ENCODE peak calls at places on chromosomes 1 and 21, in four cellular contexts. I is HEK293T, R is K562, J is HepG2. H is an unnamed sample.

GRCh38 chr1:97202481-97202880 is 480.9 kb downstream of the PTBP2 start:
- DNase-seq in I (no peak), R (no peak), J (no peak), H (peak)

GRCh38 chr21:34730756-34731445 is 62.1 kb downstream of the CLIC6 start:
- DNase-seq in I (no peak), R (no peak), J (no peak), H (no peak)

GRCh38 chr1:234505774-234506114 is 26.8 kb upstream of the TARBP1 start:
- DNase-seq in I (no peak), R (no peak), J (no peak), H (no peak)

GRCh38 chr1:54278941-54279422 is 79.0 kb downstream of the MRPL37 start:
- DNase-seq in I (no peak), R (no peak), J (no peak), H (no peak)

GRCh38 chr1:161382214-161383019 is 14.7 kb upstream of the CFAP126 start:
- DNase-seq in I (peak), R (peak), J (peak), H (no peak)

GRCh38 chr21:18443686-18444085 is 40.1 kb upstream of the TMPRSS15 start:
- DNase-seq in I (no peak), R (no peak), J (no peak), H (no peak)

GRCh38 chr1:100896481-100896982 is 642 bp downstream of the SLC30A7 start:
- DNase-seq in I (peak), R (peak), J (peak), H (no peak)

GRCh38 chr1:203127672-203128611 is at the start of gene ADORA1:
- DNase-seq in I (peak), R (no peak), J (peak), H (peak)

GRCh38 chr1:213127074-213127473 is 76.0 kb downstream of the RPS6KC1 start:
- DNase-seq in I (no peak), R (no peak), J (no peak), H (no peak)

GRCh38 chr1:29713857-29714256 is 477.5 kb downstream of the PTPRU start:
- DNase-seq in I (no peak), R (no peak), J (no peak), H (no peak)

GRCh38 chr1:25927541-25928265 is 21.5 kb upstream of the STMN1 start:
- DNase-seq in I (no peak), R (peak), J (no peak), H (peak)
- TF ChIP-seq ELF4 in I (no peak), R (no peak), J (no peak), H (no peak)

GRCh38 chr1:205497351-205497750 is 7.1 kb upstream of the CDK18 start:
- DNase-seq in I (no peak), R (no peak), J (no peak), H (no peak)
- TF ChIP-seq ELF4 in I (no peak), R (no peak), J (no peak), H (no peak)

DNA sequence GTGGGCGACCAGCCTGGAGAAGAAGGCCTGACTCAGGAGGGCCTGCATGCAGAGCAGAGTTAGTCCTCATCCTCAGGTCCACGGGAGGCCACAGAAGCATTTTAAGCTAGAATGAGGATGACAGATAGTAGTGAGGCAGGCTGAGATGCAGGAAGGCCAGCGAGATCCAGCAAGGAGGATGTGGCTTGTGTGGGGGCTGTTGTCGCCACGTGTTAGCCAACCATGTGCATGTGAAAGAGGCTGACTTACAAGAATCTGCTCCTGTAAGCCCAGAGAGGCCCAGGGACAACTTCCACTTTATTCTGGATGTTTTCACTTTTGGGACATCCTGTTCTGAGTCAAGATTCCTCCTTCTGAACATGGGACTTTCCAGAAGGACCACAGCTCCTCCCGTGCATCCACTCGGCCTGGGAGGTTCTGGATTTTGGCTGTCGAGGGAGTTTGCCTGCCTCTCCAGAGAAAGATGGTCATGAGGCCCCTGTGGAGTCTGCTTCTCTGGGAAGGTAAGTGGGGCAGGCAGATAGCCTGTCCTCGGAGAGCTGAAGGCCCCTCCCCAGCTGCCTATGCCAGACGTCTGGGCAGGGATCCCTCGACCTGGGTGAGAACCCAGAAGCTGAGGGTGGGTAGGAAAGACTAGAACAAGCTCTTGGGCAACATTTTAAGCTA is at the start of gene SLAMF8:
- DNase-seq in I (no peak), R (no peak), J (no peak), H (no peak)
- TF ChIP-seq ELF4 in I (no peak), R (no peak), J (no peak), H (no peak)

DNA sequence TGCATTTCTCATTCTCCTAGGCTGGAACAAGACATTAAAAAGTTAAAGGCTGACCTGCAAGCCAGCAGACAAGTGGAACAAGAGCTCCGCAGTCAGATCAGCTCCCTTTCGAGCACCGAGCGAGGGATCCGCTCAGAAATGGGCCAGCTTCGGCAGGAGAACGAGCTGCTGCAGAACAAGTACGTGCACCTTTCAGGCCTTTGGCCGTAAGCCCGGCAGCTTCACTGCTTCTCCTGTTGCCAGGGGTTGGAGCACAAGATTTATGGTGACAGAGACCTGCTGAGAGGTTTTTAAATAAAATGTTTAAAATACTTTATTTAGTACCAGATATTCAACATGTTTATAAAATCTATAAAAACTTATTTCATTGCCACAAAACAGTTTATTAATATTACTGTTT is 53.4 kb downstream of the MACO1 start:
- DNase-seq in I (no peak), R (no peak), J (no peak), H (no peak)
- TF ChIP-seq ELF4 in I (no peak), R (no peak), J (no peak), H (no peak)